ENCODE peak calls at places on chromosomes 2 and 18, in nine cellular contexts. T, R, P, Y, G, J, K, X and W are unnamed samples.

GRCh38 chr18:23209796-23210195 is 74.5 kb downstream of the CABLES1 start:
- DNase-seq in X (no peak), T (no peak), K (no peak), P (no peak), G (no peak), J (no peak), R (no peak), Y (no peak), W (no peak)

GRCh38 chr2:54958717-54959371 is 91.4 kb downstream of the RTN4 start:
- DNase-seq in Y (no peak), G (no peak), J (no peak), X (no peak), K (no peak), R (no peak), P (no peak), T (no peak), W (no peak)

GRCh38 chr2:42926438-42927333 is 134.3 kb upstream of the HAAO start:
- DNase-seq in J (no peak), K (no peak), X (no peak), T (peak), G (no peak), P (peak), R (no peak), Y (no peak), W (no peak)

GRCh38 chr2:149271575-149271974 is 58.8 kb upstream of the LYPD6 start:
- DNase-seq in K (no peak), T (no peak), J (no peak), R (no peak), P (no peak), G (no peak), X (no peak), Y (no peak), W (no peak)

GRCh38 chr2:235001237-235002133 is 49.7 kb downstream of the SH3BP4 start:
- DNase-seq in G (no peak), Y (no peak), X (no peak), R (no peak), K (no peak), J (no peak), T (no peak), P (peak), W (no peak)

GRCh38 chr2:36423172-36423571 is 67.6 kb downstream of the CRIM1 start:
- DNase-seq in T (no peak), X (no peak), K (no peak), J (no peak), G (no peak), P (no peak), R (no peak), Y (no peak), W (no peak)

GRCh38 chr2:54632733-54633692 is 90.4 kb upstream of the EML6 start:
- DNase-seq in K (peak), T (no peak), G (no peak), R (no peak), X (no peak), Y (no peak), J (peak), P (peak), W (no peak)

GRCh38 chr2:24054366-24055010 is 4.9 kb downstream of the FKBP1B start:
- DNase-seq in J (no peak), X (no peak), R (no peak), K (no peak), G (no peak), Y (no peak), P (no peak), T (no peak), W (no peak)

GRCh38 chr2:7012141-7012809 is 95.1 kb downstream of the RNF144A start:
- DNase-seq in X (no peak), T (no peak), R (no peak), P (peak), G (no peak), Y (no peak), J (no peak), K (no peak), W (no peak)

GRCh38 chr2:26033270-26033768 is 565 bp upstream of the RAB10 start:
- DNase-seq in K (peak), G (no peak), X (peak), R (no peak), P (no peak), T (peak), J (peak), Y (no peak), W (no peak)

GRCh38 chr2:184032983-184033382 is 565.3 kb upstream of the ZNF804A start:
- DNase-seq in Y (no peak), K (no peak), G (no peak), P (no peak), R (no peak), T (no peak), X (no peak), J (no peak), W (no peak)

GRCh38 chr2:132449868-132450267 is 33.3 kb downstream of the GPR39 start:
- DNase-seq in T (no peak), Y (no peak), R (no peak), K (no peak), P (no peak), X (no peak), G (no peak), J (no peak), W (no peak)

GRCh38 chr2:165239230-165239629 is at the start of gene SCN2A:
- DNase-seq in T (no peak), Y (no peak), G (no peak), P (no peak), K (no peak), J (no peak), X (no peak), R (no peak), W (no peak)

GRCh38 chr2:8365331-8365910 is 316.4 kb upstream of the ID2 start:
- DNase-seq in K (no peak), G (no peak), J (no peak), X (no peak), Y (no peak), T (no peak), R (no peak), P (no peak), W (no peak)

GRCh38 chr18:23688528-23688927 is 725 bp upstream of the LAMA3 start:
- DNase-seq in G (no peak), T (no peak), P (no peak), J (no peak), K (no peak), X (no peak), R (no peak), Y (no peak), W (no peak)

GRCh38 chr2:18585526-18585925 is 3.8 kb downstream of the NT5C1B start:
- DNase-seq in G (no peak), K (no peak), J (no peak), Y (no peak), T (no peak), P (no peak), R (no peak), X (no peak), W (no peak)

GRCh38 chr2:239263937-239264837 is 136.6 kb downstream of the HDAC4 start:
- DNase-seq in P (peak), R (peak), J (peak), K (no peak), X (peak), Y (no peak), T (no peak), G (no peak), W (no peak)

GRCh38 chr2:240121675-240122074 is 14.4 kb downstream of the COPS9 start:
- DNase-seq in J (no peak), G (no peak), Y (no peak), P (peak), T (no peak), X (no peak), R (no peak), K (no peak), W (no peak)